ENCODE peak calls at places on chromosomes 11 and 22, in seven cellular contexts. D is nephron progenitor cell, L is HT-29, C is HCT116, R is heart left ventricle, J is IMR-90, B is NCI-H1092. Z is an unnamed sample.

GRCh38 chr11:57322881-57323467 is 1.8 kb downstream of the TNKS1BP1 start:
- DNase-seq in D (no peak), L (no peak), C (no peak), R (no peak), J (no peak), B (no peak), Z (no peak)

GRCh38 chr11:71130106-71130505 is 122.3 kb downstream of the SHANK2 start:
- DNase-seq in D (no peak), L (no peak), C (no peak), R (no peak), J (no peak), B (no peak), Z (no peak)

GRCh38 chr22:19520007-19520406 is 4.2 kb downstream of the CLDN5 start:
- DNase-seq in D (no peak), L (no peak), C (no peak), R (no peak), J (no peak), B (no peak), Z (no peak)

GRCh38 chr22:47275479-47276218 is 513.2 kb downstream of the TBC1D22A start:
- DNase-seq in D (no peak), L (no peak), C (no peak), R (no peak), J (no peak), B (no peak), Z (no peak)

GRCh38 chr11:76512851-76513653 is 68.2 kb downstream of the EMSY start:
- DNase-seq in D (no peak), L (peak), C (peak), R (no peak), J (peak), B (no peak), Z (no peak)

GRCh38 chr11:85953491-85954143 is 98.4 kb downstream of the CCDC83 start:
- DNase-seq in D (no peak), L (no peak), C (no peak), R (no peak), J (peak), B (no peak), Z (no peak)

GRCh38 chr11:72720047-72720446 is 32.2 kb downstream of the ARAP1 start:
- DNase-seq in D (no peak), L (no peak), C (no peak), R (no peak), J (no peak), B (no peak), Z (no peak)

GRCh38 chr11:67605231-67606011 is 1.3 kb upstream of the NDUFV1 start:
- DNase-seq in D (no peak), L (peak), C (no peak), R (no peak), J (no peak), B (no peak), Z (no peak)

GRCh38 chr11:13152736-13153541 is 124.7 kb upstream of the BMAL1 start:
- DNase-seq in D (no peak), L (peak), C (no peak), R (no peak), J (peak), B (peak), Z (no peak)

GRCh38 chr11:94131363-94132115 is 2.9 kb downstream of the PANX1 start:
- DNase-seq in D (no peak), L (no peak), C (no peak), R (no peak), J (peak), B (peak), Z (peak)

GRCh38 chr22:23033116-23033905 is 37.0 kb upstream of the GNAZ start:
- DNase-seq in D (no peak), L (no peak), C (no peak), R (no peak), J (no peak), B (no peak), Z (no peak)

GRCh38 chr11:95337175-95337957 is 106.4 kb upstream of the SESN3 start:
- DNase-seq in D (peak), L (no peak), C (no peak), R (peak), J (peak), B (peak), Z (no peak)

GRCh38 chr11:71580057-71581003 is 2.3 kb downstream of the KRTAP5-11 start:
- DNase-seq in D (peak), L (peak), C (peak), R (no peak), J (peak), B (peak), Z (peak)

GRCh38 chr11:118529584-118530175 is 1.3 kb upstream of the TMEM25 start:
- DNase-seq in D (no peak), L (no peak), C (no peak), R (no peak), J (no peak), B (no peak), Z (no peak)

GRCh38 chr11:35362571-35362980 is 56.8 kb downstream of the SLC1A2 start:
- DNase-seq in D (no peak), L (peak), C (no peak), R (no peak), J (peak), B (no peak), Z (no peak)